ENCODE peak calls at places on chromosomes 6 and 20, in ten cellular contexts. Z is GM23248, T is SK-N-SH, S is transverse colon, F is epithelial cell of esophagus, R is SJCRH30, G is fibroblast of the aortic adventitia, H is AG09309, X is right cardiac atrium, P is aorta. E is an unnamed sample.

GRCh38 chr6:129501401-129502051 is 208.5 kb downstream of the ARHGAP18 start:
- DNase-seq in Z (peak), F (peak), T (no peak), H (peak), R (peak), G (peak), P (peak), X (peak), S (peak), E (peak)

GRCh38 chr20:47502271-47502730 is 614 bp downstream of the NCOA3 start:
- DNase-seq in Z (peak), F (no peak), R (peak), G (peak), S (peak), X (peak), T (no peak), P (peak), H (no peak), E (no peak)

GRCh38 chr6:149457316-149457884 is 27.4 kb downstream of the ZC3H12D start:
- DNase-seq in X (peak), Z (no peak), S (no peak), R (no peak), F (no peak), H (no peak), G (no peak), P (no peak), T (no peak), E (no peak)

GRCh38 chr6:141685416-141685815 is 447.3 kb upstream of the GJE1 start:
- DNase-seq in H (no peak), R (no peak), Z (peak), X (no peak), G (no peak), T (no peak), F (peak), P (no peak), S (no peak), E (no peak)

GRCh38 chr6:15444881-15445280 is 199.0 kb downstream of the JARID2 start:
- DNase-seq in R (peak), G (no peak), P (no peak), S (no peak), H (no peak), Z (no peak), F (no peak), T (peak), X (no peak), E (no peak)

GRCh38 chr6:10655508-10656055 is 38.8 kb downstream of the C6orf52 start:
- DNase-seq in G (no peak), H (no peak), T (no peak), P (no peak), Z (no peak), S (no peak), R (no peak), F (no peak), X (no peak), E (no peak)

GRCh38 chr6:152186840-152187239 is 379.4 kb downstream of the ESR1 start:
- DNase-seq in T (no peak), F (no peak), G (no peak), X (no peak), H (no peak), R (no peak), Z (no peak), P (no peak), S (no peak), E (no peak)

GRCh38 chr6:85405175-85405852 is 44.6 kb upstream of the NT5E start:
- DNase-seq in G (peak), T (no peak), F (no peak), Z (peak), R (no peak), P (no peak), S (peak), H (no peak), X (no peak), E (no peak)

GRCh38 chr6:83193747-83194582 is 808 bp downstream of the RWDD2A start:
- DNase-seq in P (peak), G (no peak), F (peak), H (no peak), R (peak), S (peak), T (peak), X (peak), Z (peak), E (peak)

GRCh38 chr6:19836799-19837510 is at the start of gene ID4:
- DNase-seq in S (peak), X (peak), R (peak), G (peak), H (peak), T (peak), Z (peak), F (peak), P (peak), E (peak)
- H3K4me3 ChIP-seq in S (peak), X (peak), R (peak), G (peak), H (peak), T (peak), Z (peak), F (peak), P (peak), E (peak)

GRCh38 chr6:28635547-28636158 is 110.0 kb downstream of the GPX5 start:
- DNase-seq in H (no peak), T (peak), F (no peak), Z (peak), S (no peak), X (no peak), P (no peak), R (no peak), G (no peak), E (no peak)

GRCh38 chr6:28634758-28635546 is 109.3 kb downstream of the GPX5 start:
- DNase-seq in R (no peak), H (no peak), F (no peak), Z (peak), X (peak), G (peak), P (no peak), S (no peak), T (peak), E (no peak)

GRCh38 chr6:28633445-28634215 is 107.9 kb downstream of the GPX5 start:
- DNase-seq in T (no peak), S (no peak), P (no peak), H (no peak), G (no peak), Z (no peak), X (no peak), F (no peak), R (no peak), E (no peak)

GRCh38 chr6:28632326-28632851 is 106.7 kb downstream of the GPX5 start:
- DNase-seq in T (no peak), P (no peak), Z (no peak), G (no peak), F (no peak), H (no peak), S (no peak), X (no peak), R (no peak), E (no peak)

GRCh38 chr6:28634406-28634757 is 108.7 kb downstream of the GPX5 start:
- DNase-seq in R (no peak), Z (no peak), F (no peak), G (no peak), S (no peak), T (no peak), P (no peak), X (no peak), H (no peak), E (no peak)
- H3K4me3 ChIP-seq in R (no peak), Z (peak), F (peak), G (peak), S (peak), T (peak), P (no peak), X (peak), H (no peak), E (peak)

DNA sequence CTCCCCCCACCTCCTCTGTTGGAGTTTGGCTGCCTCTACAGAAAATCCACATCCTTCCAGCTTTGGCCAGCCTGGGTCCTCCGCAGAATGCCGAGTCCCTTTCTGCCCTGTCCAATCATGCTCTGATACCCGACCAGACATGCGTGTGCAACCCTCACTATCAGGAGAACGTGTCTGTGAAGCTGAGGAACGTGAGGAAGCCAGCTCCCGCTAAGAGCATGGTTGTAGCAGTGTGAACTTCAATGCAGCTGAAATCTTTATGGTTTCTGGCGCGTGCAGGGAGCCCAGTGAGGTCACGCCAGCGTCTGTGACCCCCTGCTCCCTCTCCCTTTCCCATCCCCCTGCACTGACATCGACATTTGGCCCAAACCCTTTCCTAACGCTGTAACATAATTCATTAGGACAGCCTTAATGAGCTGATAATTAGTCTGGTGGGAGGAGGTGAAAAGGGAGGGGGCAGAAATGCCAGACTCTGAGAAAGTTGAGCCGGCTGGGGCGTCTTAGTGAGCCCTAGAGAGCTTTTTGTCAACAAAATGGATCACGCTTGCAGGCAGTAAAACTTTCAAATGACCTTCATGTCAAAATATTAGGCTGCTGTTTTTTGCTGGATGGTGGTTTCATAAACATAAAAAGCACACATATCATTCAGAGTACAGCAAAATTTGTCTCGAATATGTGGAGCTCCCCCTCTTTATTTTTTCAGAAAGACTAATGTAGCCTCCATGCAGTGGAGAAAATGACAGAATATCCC is 423.3 kb downstream of the QKI start:
- DNase-seq in R (peak), S (no peak), X (peak), P (no peak), H (no peak), T (no peak), G (no peak), Z (peak), F (no peak), E (no peak)
- H3K4me3 ChIP-seq in R (peak), S (peak), X (no peak), P (no peak), H (no peak), T (no peak), G (no peak), Z (no peak), F (no peak), E (no peak)

DNA sequence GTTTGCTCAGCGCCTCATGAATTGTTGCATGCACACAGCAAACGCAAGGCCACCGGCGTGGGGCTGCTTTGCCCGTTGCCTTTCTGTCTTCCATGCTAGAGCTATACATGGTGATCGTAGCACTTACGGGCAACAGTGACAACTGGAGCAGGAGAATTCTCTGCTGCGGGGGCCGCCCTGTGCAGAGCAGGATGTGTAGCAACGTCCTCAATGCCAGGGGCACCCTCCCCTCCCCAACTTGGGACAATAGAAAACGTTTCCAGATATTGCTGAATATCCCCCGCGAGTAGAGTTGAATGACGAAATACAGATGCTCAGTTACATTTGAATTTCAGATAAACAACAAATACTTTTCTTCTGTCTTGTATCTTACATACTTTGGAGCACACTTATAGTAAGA is 198.7 kb downstream of the TFAP2C start:
- DNase-seq in T (no peak), R (no peak), S (no peak), Z (no peak), F (no peak), X (no peak), G (no peak), P (no peak), H (no peak), E (no peak)
- H3K4me3 ChIP-seq in T (no peak), R (no peak), S (no peak), Z (peak), F (no peak), X (no peak), G (no peak), P (no peak), H (peak), E (no peak)

GRCh38 chr20:44717986-44718385 is 2.8 kb downstream of the CCN5 start:
- DNase-seq in H (no peak), R (no peak), Z (no peak), T (peak), X (no peak), P (no peak), S (no peak), F (no peak), G (no peak), E (no peak)

GRCh38 chr20:44714102-44714700 is 968 bp upstream of the CCN5 start:
- DNase-seq in H (no peak), F (no peak), X (no peak), T (no peak), Z (no peak), R (no peak), P (no peak), S (no peak), G (no peak), E (peak)

GRCh38 chr20:44716309-44717106 is 1.3 kb downstream of the CCN5 start:
- DNase-seq in S (no peak), T (no peak), P (no peak), X (no peak), R (no peak), Z (peak), H (no peak), G (no peak), F (peak), E (no peak)

GRCh38 chr20:44715495-44716308 is 533 bp downstream of the CCN5 start:
- DNase-seq in S (no peak), Z (no peak), T (no peak), F (no peak), H (no peak), R (no peak), P (no peak), G (no peak), X (no peak), E (no peak)

DNA sequence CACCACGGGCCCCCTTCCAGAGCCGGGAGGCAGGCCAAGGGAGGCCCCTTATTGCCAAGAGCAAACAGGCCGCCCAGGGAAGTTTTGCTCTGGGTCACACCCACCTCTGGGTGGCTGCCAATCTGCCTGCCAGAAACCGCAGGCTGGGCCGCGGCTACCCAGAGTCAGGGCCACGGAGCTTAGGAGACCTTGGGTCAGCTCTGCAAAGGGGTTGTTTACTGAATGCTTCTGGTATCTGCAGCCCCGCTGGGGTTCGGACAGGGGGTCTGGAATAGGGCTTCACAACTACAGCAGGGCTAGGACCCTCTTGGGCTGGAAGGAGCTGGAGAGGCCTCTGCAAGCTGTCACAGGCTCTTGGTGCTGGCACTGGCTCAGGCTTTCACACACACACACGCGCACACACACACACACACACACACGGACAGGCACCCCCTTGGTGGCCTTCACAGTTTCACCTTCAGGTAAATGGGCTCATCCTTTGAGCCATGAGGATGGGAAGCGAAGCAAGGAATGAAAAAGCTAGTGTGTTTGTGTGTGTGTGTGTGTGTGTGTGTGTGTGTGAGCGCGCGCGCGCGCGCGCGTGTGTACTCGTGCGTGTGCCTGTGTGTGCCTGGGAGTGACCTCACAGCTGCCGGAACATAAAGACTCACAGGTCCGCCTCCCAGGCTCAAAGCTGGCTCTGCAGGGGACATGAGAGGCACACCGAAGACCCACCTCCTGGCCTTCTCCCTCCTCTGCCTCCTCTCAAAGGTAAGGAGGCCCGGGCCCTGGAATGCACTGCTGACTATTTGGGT is at the start of gene CCN5:
- DNase-seq in T (peak), F (peak), X (peak), Z (peak), R (peak), G (peak), P (peak), S (peak), H (no peak), E (peak)
- H3K4me3 ChIP-seq in T (no peak), F (no peak), X (peak), Z (peak), R (no peak), G (peak), P (peak), S (no peak), H (no peak), E (peak)

GRCh38 chr6:135141728-135142127 is 39.4 kb upstream of the MYB start:
- DNase-seq in F (no peak), G (no peak), P (no peak), T (no peak), H (no peak), R (no peak), Z (no peak), X (no peak), S (no peak), E (no peak)

GRCh38 chr6:135141182-135141581 is 39.9 kb upstream of the MYB start:
- DNase-seq in S (no peak), F (no peak), G (no peak), R (no peak), H (no peak), Z (no peak), P (no peak), T (no peak), X (no peak), E (no peak)

DNA sequence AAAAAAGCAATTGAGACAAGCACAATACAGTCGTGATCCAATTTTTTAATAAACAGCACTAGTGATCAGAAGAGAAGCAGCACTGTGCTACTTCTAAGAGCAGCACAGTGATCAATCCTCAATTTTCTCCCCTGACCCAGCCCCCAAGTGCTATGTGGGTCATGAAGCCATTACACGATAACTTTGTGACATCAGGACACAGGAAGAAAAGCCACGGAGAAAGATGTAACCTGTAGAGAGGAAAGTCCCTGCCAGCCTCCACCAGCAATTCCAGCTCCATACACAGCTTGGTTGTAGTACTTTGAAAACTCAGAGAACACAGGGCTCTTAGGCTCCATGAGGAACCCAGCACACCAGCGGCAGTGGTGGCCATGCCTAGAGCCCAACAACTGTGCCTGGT is 45.3 kb upstream of the MYB start:
- DNase-seq in H (no peak), R (no peak), G (no peak), P (no peak), X (no peak), F (no peak), T (no peak), S (no peak), Z (no peak), E (no peak)
- H3K4me3 ChIP-seq in H (no peak), R (no peak), G (no peak), P (no peak), X (no peak), F (no peak), T (no peak), S (no peak), Z (no peak), E (no peak)